ENCODE peak calls at places on chromosomes 13 and 19, in four cellular contexts. B, V, W and N are unnamed samples.

GRCh38 chr19:29516358-29516725 is 9.5 kb upstream of the VSTM2B start:
- DNase-seq in W (no peak), B (no peak), V (no peak), N (no peak)

GRCh38 chr19:43651758-43652545 is 12.3 kb upstream of the CADM4 start:
- DNase-seq in V (no peak), W (peak), B (peak), N (peak)

GRCh38 chr19:1455336-1456120 is 5.6 kb downstream of the APC2 start:
- DNase-seq in V (no peak), B (peak), W (peak), N (peak)

GRCh38 chr13:30581582-30581981 is 36.1 kb upstream of the USPL1 start:
- DNase-seq in V (no peak), B (no peak), W (no peak), N (peak)

GRCh38 chr19:10230904-10231623 is at the start of gene S1PR2:
- DNase-seq in V (peak), B (peak), W (peak), N (peak)

GRCh38 chr13:50521750-50522149 is 321.7 kb downstream of the DLEU7 start:
- DNase-seq in V (no peak), W (no peak), B (no peak), N (peak)

GRCh38 chr19:55368701-55369563 is 1.3 kb downstream of the IL11 start:
- DNase-seq in W (peak), V (no peak), B (no peak), N (peak)

GRCh38 chr19:35292986-35293732 is 1.2 kb downstream of the MAG start:
- DNase-seq in W (no peak), B (no peak), V (no peak), N (no peak)

GRCh38 chr19:38213911-38214625 is 10.0 kb downstream of the DPF1 start:
- DNase-seq in V (no peak), W (no peak), B (no peak), N (peak)

GRCh38 chr19:9885077-9885552 is 50.0 kb downstream of the PIN1 start:
- DNase-seq in B (no peak), V (no peak), W (no peak), N (peak)

GRCh38 chr13:36986462-36987240 is 12.5 kb downstream of the ALG5 start:
- DNase-seq in B (no peak), W (no peak), V (no peak), N (peak)

GRCh38 chr19:55638864-55639359 is 1.9 kb upstream of the ZNF580 start:
- DNase-seq in W (peak), V (no peak), B (peak), N (peak)

GRCh38 chr13:24627090-24627714 is 53.0 kb upstream of the ATP12A start:
- DNase-seq in W (peak), V (peak), B (peak), N (no peak)

GRCh38 chr19:42010245-42011126 is 16.5 kb upstream of the ATP1A3 start:
- DNase-seq in W (no peak), V (no peak), B (no peak), N (peak)

GRCh38 chr19:35468637-35469036 is 20.6 kb downstream of the FFAR2 start:
- DNase-seq in B (no peak), W (peak), V (no peak), N (no peak)

GRCh38 chr13:73001971-73002370 is 56.8 kb upstream of the KLF5 start:
- DNase-seq in V (no peak), B (no peak), W (no peak), N (no peak)

GRCh38 chr19:39436350-39436716 is 584 bp upstream of the RPS16 start:
- DNase-seq in V (no peak), W (no peak), B (no peak), N (no peak)

GRCh38 chr19:39433480-39434079 is 2.2 kb downstream of the RPS16 start:
- DNase-seq in V (no peak), W (no peak), B (no peak), N (no peak)

GRCh38 chr19:39438270-39438934 is 2.7 kb upstream of the RPS16 start:
- DNase-seq in B (no peak), W (no peak), V (no peak), N (peak)

GRCh38 chr19:39434123-39435076 is 1.3 kb downstream of the RPS16 start:
- DNase-seq in V (no peak), B (no peak), W (no peak), N (no peak)

GRCh38 chr19:39435499-39436349 is at the start of gene RPS16:
- DNase-seq in B (peak), V (peak), W (peak), N (peak)
- H3K14ac ChIP-seq in B (peak), V (peak), W (peak), N (peak)

GRCh38 chr19:58519355-58520256 is at the start of gene ZBTB45:
- DNase-seq in V (peak), W (peak), B (peak), N (peak)

GRCh38 chr19:58519087-58519354 is 589 bp downstream of the ZBTB45 start:
- DNase-seq in W (peak), B (peak), V (peak), N (peak)

GRCh38 chr19:58520257-58520599 is 618 bp upstream of the ZBTB45 start:
- DNase-seq in W (no peak), B (no peak), V (no peak), N (no peak)

GRCh38 chr19:58516964-58517833 is 2.4 kb downstream of the ZBTB45 start:
- DNase-seq in B (no peak), V (no peak), W (peak), N (no peak)

GRCh38 chr19:58518261-58519086 is 1.1 kb downstream of the ZBTB45 start:
- DNase-seq in W (peak), B (no peak), V (no peak), N (no peak)
- H3K14ac ChIP-seq in W (peak), B (no peak), V (peak), N (peak)

DNA sequence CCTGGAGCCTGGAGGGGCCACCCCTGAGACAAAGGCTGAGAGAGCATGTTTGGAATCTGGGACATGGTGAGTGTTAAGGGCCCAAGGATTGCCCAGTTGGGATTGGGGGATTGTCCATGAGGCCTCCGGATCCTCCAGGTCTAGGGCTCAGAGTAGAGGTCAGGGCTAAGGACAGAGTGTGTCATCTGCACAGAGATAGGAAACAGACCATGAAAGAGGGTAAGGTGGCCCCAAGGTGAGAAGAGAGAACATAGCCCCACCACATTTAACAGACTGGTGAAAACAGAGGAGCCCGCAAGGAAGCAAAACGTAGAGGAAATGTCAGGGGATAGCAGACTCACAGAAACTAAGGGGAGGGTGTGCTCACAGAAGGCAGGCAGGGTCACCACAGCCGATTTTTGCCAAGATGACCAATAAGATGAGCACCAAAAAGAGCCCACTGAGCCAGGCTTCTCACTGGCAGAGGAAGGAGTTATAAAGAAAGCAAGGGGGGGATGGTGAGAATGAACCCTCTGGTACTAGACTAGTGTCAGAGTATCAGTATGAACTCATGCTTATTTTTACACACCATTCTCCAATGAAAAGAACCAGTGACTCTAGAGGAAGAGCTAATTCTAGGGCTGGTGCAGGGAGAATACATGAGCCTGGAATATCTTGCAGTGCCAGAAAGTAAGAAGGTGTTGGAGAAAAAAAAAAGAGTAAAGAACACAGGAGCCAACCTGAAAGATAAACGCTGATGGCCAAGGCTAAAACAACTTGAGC is 17.5 kb downstream of the DYRK1B start:
- DNase-seq in B (no peak), V (no peak), W (no peak), N (no peak)
- H3K14ac ChIP-seq in B (no peak), V (no peak), W (no peak), N (no peak)

GRCh38 chr13:95676100-95676774 is 702 bp upstream of the DNAJC3 start:
- DNase-seq in B (no peak), V (no peak), W (peak), N (peak)
- H3K14ac ChIP-seq in B (no peak), V (no peak), W (peak), N (peak)